ENCODE peak calls at places on chromosome 15, in eight cellular contexts. O is GM12878, Y is A549, B is K562, J is HCT116, D is HepG2, N is H1, M is endothelial cell of umbilical vein. T is an unnamed sample.

GRCh38 chr15:77569647-77570186 is 63.0 kb downstream of the LINGO1 start:
- DNase-seq in B (peak), D (peak), M (no peak), Y (no peak), O (no peak), N (no peak), J (no peak), T (peak)

GRCh38 chr15:92693922-92694331 is 38.4 kb upstream of the FAM174B start:
- DNase-seq in O (no peak), N (no peak), Y (peak), D (peak), J (peak), B (peak), M (peak), T (peak)

GRCh38 chr15:32683231-32683630 is 34.6 kb upstream of the GREM1 start:
- DNase-seq in D (no peak), J (no peak), N (no peak), Y (no peak), B (no peak), O (no peak), M (no peak), T (no peak)

GRCh38 chr15:33089165-33089877 is 105.2 kb downstream of the FMN1 start:
- DNase-seq in N (no peak), J (no peak), Y (no peak), M (no peak), B (no peak), D (no peak), O (no peak), T (no peak)

GRCh38 chr15:69479971-69480370 is 27.4 kb downstream of the RPLP1 start:
- DNase-seq in D (no peak), Y (no peak), B (no peak), J (no peak), N (no peak), M (no peak), O (no peak), T (no peak)

GRCh38 chr15:84833447-84833846 is 16.3 kb downstream of the ALPK3 start:
- DNase-seq in D (no peak), Y (no peak), J (no peak), B (peak), O (no peak), M (peak), N (no peak), T (peak)

GRCh38 chr15:78565951-78566774 is 843 bp downstream of the CHRNA5 start:
- DNase-seq in O (no peak), Y (peak), B (peak), D (peak), M (peak), N (no peak), J (no peak), T (peak)

GRCh38 chr15:64387562-64388168 is at the start of gene TRIP4:
- DNase-seq in B (peak), D (peak), Y (peak), M (peak), O (peak), N (peak), J (peak), T (peak)

GRCh38 chr15:85504739-85505676 is 124.6 kb downstream of the AKAP13 start:
- DNase-seq in B (peak), M (peak), D (peak), Y (peak), O (no peak), J (peak), N (no peak), T (peak)

GRCh38 chr15:67803996-67804843 is 21.1 kb upstream of the SKOR1 start:
- DNase-seq in D (peak), O (no peak), Y (no peak), J (no peak), M (no peak), B (peak), N (no peak), T (no peak)

GRCh38 chr15:60704717-60705116 is 225.8 kb upstream of the ICE2 start:
- DNase-seq in M (no peak), N (no peak), B (no peak), D (no peak), Y (no peak), O (no peak), J (no peak), T (no peak)

GRCh38 chr15:42836251-42836650 is 84.3 kb downstream of the TTBK2 start:
- DNase-seq in M (no peak), B (no peak), J (no peak), Y (no peak), O (no peak), D (no peak), N (no peak), T (no peak)

GRCh38 chr15:36680751-36681150 is 101.3 kb downstream of the CDIN1 start:
- DNase-seq in B (no peak), J (no peak), N (no peak), Y (no peak), O (no peak), M (no peak), D (no peak), T (no peak)

GRCh38 chr15:51629612-51630011 is 7.0 kb upstream of the DMXL2 start:
- DNase-seq in Y (no peak), N (no peak), D (no peak), M (no peak), B (no peak), J (no peak), O (no peak), T (peak)

GRCh38 chr15:39504812-39505211 is 76.1 kb upstream of the THBS1 start:
- DNase-seq in O (no peak), N (no peak), M (no peak), B (no peak), J (no peak), D (no peak), Y (no peak), T (no peak)

GRCh38 chr15:69014454-69014853 is at the start of gene NOX5:
- DNase-seq in D (no peak), N (no peak), Y (no peak), M (no peak), J (no peak), O (no peak), B (no peak), T (peak)

GRCh38 chr15:36294359-36294758 is 285.1 kb upstream of the CDIN1 start:
- DNase-seq in M (no peak), Y (no peak), D (no peak), J (no peak), B (no peak), N (no peak), O (no peak), T (no peak)

GRCh38 chr15:78024141-78024567 is 53.4 kb downstream of the TBC1D2B start:
- DNase-seq in N (no peak), B (no peak), O (no peak), J (no peak), Y (no peak), D (no peak), M (no peak), T (no peak)

DNA sequence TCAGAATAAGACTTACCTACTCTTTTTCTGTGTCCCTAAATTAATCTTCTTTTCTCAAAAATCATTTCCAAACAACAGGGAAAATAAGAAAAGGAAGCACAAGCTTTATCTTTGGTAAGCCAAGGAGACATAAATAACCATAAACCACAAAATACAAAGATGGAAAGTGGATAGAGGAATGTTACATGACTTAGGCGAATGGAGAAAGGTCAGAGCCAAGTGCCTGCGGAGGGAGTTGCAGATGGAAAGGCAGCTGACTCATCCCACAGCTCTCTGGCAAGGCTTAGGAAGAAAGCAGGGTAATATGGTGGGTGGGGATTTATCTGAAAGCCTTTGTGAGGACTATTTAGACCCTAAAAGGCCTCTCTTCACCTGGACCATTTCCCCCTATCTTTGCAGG is 72.8 kb downstream of the GALK2 start:
- DNase-seq in Y (no peak), D (no peak), B (peak), N (no peak), J (no peak), O (no peak), M (no peak), T (no peak)
- H3K4me3 ChIP-seq in Y (no peak), D (no peak), B (no peak), N (no peak), J (no peak), O (no peak), M (no peak), T (no peak)

GRCh38 chr15:82933576-82933975 is 18.9 kb downstream of the HOMER2 start:
- DNase-seq in D (no peak), N (no peak), M (no peak), Y (no peak), O (no peak), B (no peak), J (no peak), T (no peak)
- TF ChIP-seq MAX in D (no peak), N (no peak), M (no peak), Y (no peak), O (no peak), B (no peak), J (no peak), T (no peak)

GRCh38 chr15:41010335-41010734 is 57.1 kb downstream of the CHAC1 start:
- DNase-seq in D (no peak), O (no peak), N (no peak), J (no peak), Y (no peak), M (no peak), B (no peak), T (no peak)
- TF ChIP-seq POLR2A in D (no peak), O (no peak), N (no peak), J (no peak), Y (no peak), M (no peak), B (no peak), T (no peak)

GRCh38 chr15:73972984-73973682 is 19.0 kb downstream of the STOML1 start:
- DNase-seq in B (peak), N (peak), J (no peak), Y (peak), M (peak), O (no peak), D (peak), T (peak)
- H3K4me3 ChIP-seq in B (no peak), N (no peak), J (peak), Y (no peak), M (no peak), O (no peak), D (peak), T (no peak)